ENCODE peak calls at places on chromosomes 5 and 9, in nine cellular contexts. K is naive B cell; A is T-helper 1 cell; D is effector memory CD4-positive, alpha-beta T cell; Q is BJ; J is NCI-H774; M is activated naive CD8-positive, alpha-beta T cell treated with anti-CD3 and anti-CD28 coated beads for 36 hours; T is activated CD8-positive, alpha-beta memory T cell treated with anti-CD3 and anti-CD28 coated beads, Interleukin-2, amount 10 ng/mL, durations not matched to agents 7 days and 5 days; Y is activated CD4-positive, alpha-beta T cell treated with anti-CD3 and anti-CD28 coated beads for 24 hours. V is an unnamed sample.

GRCh38 chr5:96720408-96720807 is 58.2 kb downstream of the CAST start:
- DNase-seq in D (no peak), J (no peak), Q (no peak), M (no peak), K (no peak), Y (no peak), T (no peak), A (no peak), V (no peak)

GRCh38 chr9:69155341-69156030 is 18.6 kb upstream of the TJP2 start:
- DNase-seq in K (no peak), Q (no peak), Y (no peak), A (no peak), J (no peak), M (no peak), D (no peak), T (peak; percentile 22), V (peak; percentile 44)

GRCh38 chr9:113711251-113711650 is 164.9 kb upstream of the ZNF618 start:
- DNase-seq in A (no peak), M (no peak), K (no peak), Q (no peak), T (peak; percentile 18), J (no peak), Y (no peak), D (no peak), V (no peak)

GRCh38 chr9:83219154-83219923 is 156.4 kb upstream of the RASEF start:
- DNase-seq in A (no peak), Q (no peak), Y (peak; percentile 8), T (peak; percentile 57), M (peak; percentile 32), K (no peak), D (no peak), J (peak; percentile 80), V (peak; percentile 96)

GRCh38 chr5:6543346-6543730 is 89.5 kb downstream of the NSUN2 start:
- DNase-seq in Q (no peak), J (no peak), A (no peak), Y (no peak), K (no peak), M (no peak), D (no peak), T (peak; percentile 28), V (no peak)

GRCh38 chr9:99365233-99365980 is 143.3 kb downstream of the SEC61B start:
- DNase-seq in J (no peak), A (no peak), Q (no peak), K (no peak), T (no peak), M (no peak), Y (no peak), D (no peak), V (peak; percentile 36)

GRCh38 chr9:1125741-1126140 is 75.6 kb downstream of the DMRT2 start:
- DNase-seq in M (no peak), A (no peak), J (no peak), K (no peak), Q (no peak), T (no peak), Y (no peak), D (no peak), V (peak; percentile 66)

GRCh38 chr9:88523056-88523455 is 11.9 kb upstream of the NXNL2 start:
- DNase-seq in A (no peak), T (no peak), M (no peak), J (no peak), Q (peak; percentile 60), D (no peak), Y (no peak), K (no peak), V (peak; percentile 87)

GRCh38 chr9:84772511-84772910 is 103.0 kb downstream of the NTRK2 start:
- DNase-seq in A (no peak), Y (no peak), M (no peak), T (no peak), Q (no peak), J (no peak), D (no peak), K (no peak), V (peak; percentile 55)

GRCh38 chr9:75147638-75148037 is 59.3 kb downstream of the OSTF1 start:
- DNase-seq in M (no peak), Y (no peak), J (no peak), T (no peak), A (peak; percentile 85), Q (no peak), D (no peak), K (no peak), V (no peak)

GRCh38 chr9:35079041-35079425 is 709 bp downstream of the FANCG start:
- DNase-seq in T (no peak), A (peak; percentile 16), Y (no peak), D (no peak), K (no peak), J (no peak), Q (no peak), M (no peak), V (no peak)

GRCh38 chr9:86644315-86645034 is 290.3 kb upstream of the TUT7 start:
- DNase-seq in M (no peak), K (no peak), D (no peak), T (no peak), A (no peak), Q (no peak), J (no peak), Y (no peak), V (no peak)

GRCh38 chr5:9787813-9788600 is 157.9 kb upstream of the TAS2R1 start:
- DNase-seq in T (no peak), M (no peak), Y (no peak), D (no peak), J (no peak), K (no peak), Q (no peak), A (no peak), V (no peak)

GRCh38 chr9:14238518-14238917 is 75.4 kb downstream of the NFIB start:
- DNase-seq in J (no peak), T (no peak), Q (no peak), M (no peak), Y (no peak), D (no peak), A (no peak), K (no peak), V (peak; percentile 87)

GRCh38 chr5:109786177-109786576 is 96.5 kb downstream of the MAN2A1 start:
- DNase-seq in K (no peak), M (no peak), Y (no peak), Q (no peak), D (no peak), J (no peak), T (no peak), A (no peak), V (no peak)

GRCh38 chr5:16727937-16728336 is 111.1 kb upstream of the RETREG1 start:
- DNase-seq in M (no peak), Q (no peak), T (no peak), J (peak; percentile 88), K (no peak), Y (no peak), A (no peak), D (no peak), V (peak; percentile 47)

GRCh38 chr5:98309785-98310566 is 463.5 kb upstream of the RGMB start:
- DNase-seq in T (peak; percentile 46), D (no peak), M (peak; percentile 12), Y (no peak), J (peak; percentile 1), Q (peak; percentile 95), A (peak; percentile 61), K (no peak), V (peak; percentile 100)

GRCh38 chr9:137342482-137342881 is 40.4 kb upstream of the NRARP start:
- DNase-seq in D (no peak), Q (no peak), M (no peak), A (no peak), T (no peak), Y (no peak), J (no peak), K (no peak), V (no peak)

GRCh38 chr9:108673386-108673785 is 182.4 kb downstream of the ACTL7B start:
- DNase-seq in A (no peak), Y (no peak), T (no peak), K (no peak), J (no peak), Q (peak; percentile 58), D (no peak), M (no peak), V (peak; percentile 27)